ENCODE peak calls at places on chromosomes 4 and X, in four cellular contexts. E is K562, G is GM12878, F is HepG2. W is an unnamed sample.

GRCh38 chr4:89754531-89754930 is 82.4 kb downstream of the SNCA start:
- DNase-seq in E (no peak), G (no peak), F (no peak), W (no peak)

GRCh38 chr4:152807294-152807829 is 27.6 kb downstream of the ARFIP1 start:
- DNase-seq in E (no peak), G (peak), F (no peak), W (no peak)

GRCh38 chrX:133229361-133229760 is 11.2 kb upstream of the TFDP3 start:
- DNase-seq in E (no peak), G (no peak), F (no peak), W (no peak)

GRCh38 chrX:49273181-49273727 is 3.7 kb downstream of the PPP1R3F start:
- DNase-seq in E (no peak), G (no peak), F (no peak), W (no peak)

GRCh38 chrX:17475820-17476219 is 100.8 kb downstream of the NHS start:
- DNase-seq in E (no peak), G (no peak), F (no peak), W (no peak)

GRCh38 chr4:1240721-1241465 is 8.0 kb downstream of the CTBP1 start:
- DNase-seq in E (no peak), G (no peak), F (no peak), W (no peak)

GRCh38 chr4:101089168-101089567 is 258.2 kb downstream of the PPP3CA start:
- DNase-seq in E (no peak), G (no peak), F (no peak), W (no peak)

GRCh38 chr4:55318135-55318534 is 27.9 kb upstream of the SRD5A3 start:
- DNase-seq in E (no peak), G (no peak), F (no peak), W (no peak)

GRCh38 chrX:55839480-55839879 is 121.9 kb downstream of the RRAGB start:
- DNase-seq in E (no peak), G (no peak), F (no peak), W (peak)

GRCh38 chr4:151025759-151026158 is 10.7 kb upstream of the LRBA start:
- DNase-seq in E (no peak), G (no peak), F (no peak), W (no peak)

GRCh38 chr4:54225671-54226398 is 3.3 kb upstream of the PDGFRA start:
- DNase-seq in E (no peak), G (no peak), F (no peak), W (peak)

GRCh38 chr4:101292901-101293300 is 54.4 kb downstream of the PPP3CA start:
- DNase-seq in E (no peak), G (no peak), F (no peak), W (no peak)

GRCh38 chrX:111040377-111041017 is 55.5 kb upstream of the PAK3 start:
- DNase-seq in E (no peak), G (no peak), F (no peak), W (no peak)

GRCh38 chr4:4247711-4248035 is 350 bp downstream of the TMEM128 start:
- DNase-seq in E (no peak), G (no peak), F (no peak), W (no peak)

GRCh38 chrX:72132456-72132855 is 741 bp upstream of the RTL5 start:
- DNase-seq in E (no peak), G (no peak), F (no peak), W (no peak)

GRCh38 chr4:115906428-115906827 is 793.0 kb upstream of the NDST4 start:
- DNase-seq in E (no peak), G (no peak), F (no peak), W (peak)

GRCh38 chr4:120228086-120228485 is 161.4 kb upstream of the MAD2L1 start:
- DNase-seq in E (no peak), G (no peak), F (no peak), W (no peak)

GRCh38 chr4:90121961-90122748 is 5.0 kb upstream of the CCSER1 start:
- DNase-seq in E (no peak), G (no peak), F (no peak), W (no peak)

GRCh38 chrX:123603516-123603915 is 129.3 kb downstream of the THOC2 start:
- DNase-seq in E (no peak), G (no peak), F (no peak), W (no peak)

GRCh38 chr4:153181293-153182080 is 22.8 kb upstream of the TRIM2 start:
- DNase-seq in E (no peak), G (no peak), F (no peak), W (no peak)

GRCh38 chr4:115456228-115456627 is 342.8 kb upstream of the NDST4 start:
- DNase-seq in E (no peak), G (no peak), F (no peak), W (no peak)

GRCh38 chr4:176044589-176044951 is 21.1 kb upstream of the WDR17 start:
- DNase-seq in E (no peak), G (no peak), F (no peak), W (no peak)

GRCh38 chrX:139194571-139195280 is 335.8 kb upstream of the F9 start:
- DNase-seq in E (peak), G (no peak), F (no peak), W (peak)

GRCh38 chr4:138053601-138054322 is 188.4 kb downstream of the SLC7A11 start:
- DNase-seq in E (no peak), G (no peak), F (no peak), W (no peak)

GRCh38 chrX:48945517-48946348 is 11.7 kb downstream of the OTUD5 start:
- DNase-seq in E (peak), G (no peak), F (peak), W (peak)

GRCh38 chrX:52363247-52363883 is 5.5 kb upstream of the XAGE2 start:
- DNase-seq in E (peak), G (no peak), F (no peak), W (peak)

GRCh38 chrX:68699960-68700746 is 52.7 kb downstream of the STARD8 start:
- DNase-seq in E (no peak), G (no peak), F (no peak), W (no peak)

GRCh38 chr4:74223098-74223497 is 65.2 kb downstream of the MTHFD2L start:
- DNase-seq in E (no peak), G (no peak), F (no peak), W (no peak)

GRCh38 chrX:134669378-134670098 is 11.3 kb upstream of the PLAC1 start:
- DNase-seq in E (no peak), G (no peak), F (no peak), W (no peak)

GRCh38 chr4:134905061-134905460 is 703.5 kb upstream of the PABPC4L start:
- DNase-seq in E (no peak), G (no peak), F (no peak), W (no peak)

GRCh38 chr4:118834960-118835895 is 698 bp downstream of the SEC24D start:
- DNase-seq in E (peak), G (peak), F (peak), W (peak)

GRCh38 chr4:127622923-127623754 is 9.6 kb upstream of the INTU start:
- DNase-seq in E (no peak), G (no peak), F (peak), W (peak)

GRCh38 chr4:3408793-3409330 is 32.9 kb upstream of the HGFAC start:
- DNase-seq in E (no peak), G (no peak), F (no peak), W (no peak)

GRCh38 chr4:38243385-38244053 is 283.3 kb downstream of the PTTG2 start:
- DNase-seq in E (peak), G (no peak), F (no peak), W (no peak)

GRCh38 chrX:19855700-19856381 is 31.6 kb downstream of the SH3KBP1 start:
- DNase-seq in E (no peak), G (no peak), F (no peak), W (no peak)

GRCh38 chr4:152427971-152428370 is 107.9 kb downstream of the FBXW7 start:
- DNase-seq in E (no peak), G (no peak), F (no peak), W (no peak)

GRCh38 chrX:17082831-17083230 is 136.4 kb downstream of the REPS2 start:
- DNase-seq in E (peak), G (no peak), F (peak), W (peak)

GRCh38 chr4:22483551-22483981 is 32.3 kb downstream of the ADGRA3 start:
- DNase-seq in E (no peak), G (peak), F (no peak), W (no peak)

GRCh38 chrX:153931748-153932147 is 3.1 kb downstream of the NAA10 start:
- DNase-seq in E (no peak), G (no peak), F (no peak), W (no peak)
- H3K27ac ChIP-seq in E (no peak), G (no peak), F (no peak), W (no peak)

GRCh38 chr4:52103314-52103713 is 52.2 kb downstream of the SPATA18 start:
- DNase-seq in E (no peak), G (no peak), F (no peak), W (peak)

GRCh38 chr4:52106701-52107100 is 55.6 kb downstream of the SPATA18 start:
- DNase-seq in E (no peak), G (no peak), F (no peak), W (peak)

GRCh38 chr4:52106142-52106541 is 55.0 kb downstream of the SPATA18 start:
- DNase-seq in E (no peak), G (no peak), F (no peak), W (no peak)

GRCh38 chr4:52107336-52107735 is 56.2 kb downstream of the SPATA18 start:
- DNase-seq in E (no peak), G (no peak), F (no peak), W (no peak)

GRCh38 chr4:52105276-52105675 is 54.2 kb downstream of the SPATA18 start:
- DNase-seq in E (no peak), G (no peak), F (no peak), W (no peak)
- TF ChIP-seq CREB1 in E (no peak), G (no peak), F (no peak), W (no peak)

DNA sequence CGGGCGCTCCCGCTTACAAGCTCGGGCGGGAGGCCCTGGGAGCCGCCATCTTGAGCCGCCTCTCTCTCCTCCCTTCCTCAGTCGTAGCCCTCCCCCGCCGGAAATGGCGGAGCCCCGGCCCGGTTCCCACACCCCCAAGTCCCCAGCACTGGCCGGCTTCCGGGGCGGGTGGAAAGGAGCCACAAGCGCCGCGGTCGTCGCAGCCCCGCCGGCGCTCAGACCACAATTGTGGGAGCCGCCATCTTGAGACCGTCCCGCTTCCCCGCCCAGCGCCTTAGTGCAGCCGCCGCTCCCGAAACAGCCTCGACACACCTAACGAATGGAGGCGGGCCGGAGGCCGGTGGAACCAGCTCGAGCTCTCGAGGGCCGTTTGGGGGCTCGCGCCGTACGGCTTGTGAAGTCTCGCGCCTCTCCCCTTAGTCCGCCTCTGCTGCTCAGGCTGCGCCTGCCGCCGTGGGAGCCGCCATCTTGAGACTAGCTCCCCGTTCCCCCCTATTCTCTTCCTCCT is 440 bp downstream of the HCFC1 start:
- DNase-seq in E (peak), G (peak), F (peak), W (peak)
- TF ChIP-seq REST in E (no peak), G (no peak), F (no peak), W (no peak)

GRCh38 chrX:129663171-129663570 is 8.4 kb upstream of the APLN start:
- DNase-seq in E (no peak), G (no peak), F (no peak), W (no peak)
- H3K27ac ChIP-seq in E (no peak), G (no peak), F (no peak), W (no peak)

GRCh38 chr4:102780476-102781144 is 19.8 kb upstream of the MANBA start:
- DNase-seq in E (peak), G (no peak), F (peak), W (no peak)
- TF ChIP-seq CREB1 in E (no peak), G (no peak), F (peak), W (no peak)